ENCODE peak calls at places on chromosomes 7 and 10, in ten cellular contexts. C is progenitor cell of endocrine pancreas, A is astrocyte of the spinal cord, I is epithelial cell of proximal tubule, E is gastrocnemius medialis, G is GM13976, W is kidney, L is A549, P is Panc1, O is suprapubic skin. K is an unnamed sample.

GRCh38 chr10:131173484-131174210 is 137.9 kb downstream of the TCERG1L start:
- DNase-seq in C (peak; percentile 4), A (no peak), I (no peak), E (no peak), G (no peak), W (peak; percentile 40), L (no peak), P (no peak), O (peak; percentile 41), K (no peak)

GRCh38 chr10:33735463-33735862 is 401.0 kb upstream of the NRP1 start:
- DNase-seq in C (no peak), A (no peak), I (peak; percentile 46), E (no peak), G (no peak), W (no peak), L (no peak), P (no peak), O (no peak), K (no peak)

GRCh38 chr10:16988900-16989299 is 140.7 kb downstream of the CUBN start:
- DNase-seq in C (no peak), A (no peak), I (no peak), E (no peak), G (no peak), W (no peak), L (no peak), P (no peak), O (no peak), K (no peak)

GRCh38 chr10:27783660-27784059 is 38.0 kb upstream of the MKX start:
- DNase-seq in C (no peak), A (peak; percentile 61), I (peak; percentile 12), E (no peak), G (no peak), W (no peak), L (peak; percentile 3), P (no peak), O (no peak), K (no peak)

GRCh38 chr7:75534727-75535307 is 42.7 kb downstream of the SPDYE5 start:
- DNase-seq in C (no peak), A (peak; percentile 60), I (no peak), E (no peak), G (peak; percentile 80), W (no peak), L (no peak), P (peak; percentile 17), O (no peak), K (peak; percentile 78)

GRCh38 chr7:105677803-105678583 is 96.7 kb upstream of the EFCAB10 start:
- DNase-seq in C (no peak), A (no peak), I (no peak), E (no peak), G (no peak), W (no peak), L (no peak), P (no peak), O (no peak), K (peak; percentile 34)

GRCh38 chr10:110859947-110860376 is 11.8 kb upstream of the PDCD4 start:
- DNase-seq in C (no peak), A (peak; percentile 74), I (no peak), E (no peak), G (no peak), W (no peak), L (no peak), P (no peak), O (no peak), K (no peak)

GRCh38 chr10:30282226-30282625 is 66.9 kb downstream of the MTPAP start:
- DNase-seq in C (no peak), A (no peak), I (no peak), E (no peak), G (no peak), W (no peak), L (no peak), P (no peak), O (no peak), K (no peak)

GRCh38 chr7:138074121-138074520 is 2.1 kb upstream of the AKR1D1 start:
- DNase-seq in C (no peak), A (no peak), I (no peak), E (no peak), G (no peak), W (no peak), L (no peak), P (no peak), O (no peak), K (no peak)

GRCh38 chr7:35263396-35263795 is 9.5 kb upstream of the TBX20 start:
- DNase-seq in C (no peak), A (no peak), I (no peak), E (no peak), G (no peak), W (no peak), L (no peak), P (no peak), O (no peak), K (no peak)

GRCh38 chr10:52768114-52768532 is 4.5 kb downstream of the MBL2 start:
- DNase-seq in C (no peak), A (no peak), I (no peak), E (no peak), G (no peak), W (no peak), L (no peak), P (no peak), O (no peak), K (no peak)

GRCh38 chr10:25417611-25418010 is 242.8 kb downstream of the GPR158 start:
- DNase-seq in C (no peak), A (no peak), I (no peak), E (no peak), G (no peak), W (no peak), L (no peak), P (no peak), O (no peak), K (no peak)

GRCh38 chr7:33722383-33723096 is 182.8 kb upstream of the BMPER start:
- DNase-seq in C (peak; percentile 30), A (peak; percentile 44), I (no peak), E (peak; percentile 54), G (no peak), W (no peak), L (peak; percentile 73), P (no peak), O (no peak), K (no peak)

GRCh38 chr10:23099816-23100215 is 4.4 kb downstream of the MSRB2 start:
- DNase-seq in C (no peak), A (peak; percentile 26), I (no peak), E (no peak), G (no peak), W (no peak), L (no peak), P (no peak), O (no peak), K (no peak)

GRCh38 chr7:121288894-121289293 is 39.9 kb upstream of the WNT16 start:
- DNase-seq in C (no peak), A (peak; percentile 91), I (peak; percentile 56), E (no peak), G (no peak), W (no peak), L (no peak), P (no peak), O (no peak), K (no peak)

GRCh38 chr10:14250496-14250895 is 80.2 kb downstream of the FRMD4A start:
- DNase-seq in C (no peak), A (no peak), I (no peak), E (no peak), G (no peak), W (no peak), L (no peak), P (no peak), O (no peak), K (no peak)

GRCh38 chr7:33883566-33883965 is 21.8 kb upstream of the BMPER start:
- DNase-seq in C (no peak), A (no peak), I (no peak), E (no peak), G (no peak), W (no peak), L (no peak), P (no peak), O (no peak), K (no peak)

GRCh38 chr10:92387289-92387940 is 96.4 kb downstream of the MARCHF5 start:
- DNase-seq in C (peak; percentile 68), A (peak; percentile 58), I (no peak), E (no peak), G (peak; percentile 45), W (no peak), L (peak; percentile 55), P (no peak), O (no peak), K (peak; percentile 52)

DNA sequence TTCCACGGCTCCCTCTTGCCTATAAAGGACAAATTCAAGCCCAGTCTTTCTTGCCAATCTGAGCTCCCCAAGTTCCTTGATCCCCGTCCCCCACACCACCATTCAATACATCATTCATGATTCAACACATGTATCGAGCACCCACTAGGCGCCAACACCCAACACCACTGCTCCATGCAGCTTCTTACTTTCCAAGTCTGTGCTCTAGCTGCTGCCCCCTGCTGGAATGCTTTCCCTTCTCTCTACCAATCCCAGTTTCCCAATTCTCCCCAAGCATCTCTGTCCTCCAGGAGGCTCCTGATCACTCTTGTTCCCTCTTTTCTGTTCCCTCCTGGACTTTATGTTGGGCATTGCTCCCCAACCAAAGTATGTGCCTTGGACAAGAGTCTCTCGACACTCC is 172.6 kb downstream of the NEURL1 start:
- DNase-seq in C (no peak), A (no peak), I (no peak), E (no peak), G (no peak), W (no peak), L (peak; percentile 79), P (no peak), O (no peak), K (no peak)
- TF ChIP-seq CTCF in C (peak; percentile 39), A (peak; percentile 60), I (peak; percentile 74), E (peak; percentile 19), G (peak; percentile 9), W (peak; percentile 14), L (peak; percentile 35), P (no peak), O (peak; percentile 20), K (peak; percentile 34)

GRCh38 chr7:2843191-2843685 is 870 bp downstream of the GNA12 start:
- DNase-seq in C (no peak), A (no peak), I (no peak), E (no peak), G (no peak), W (no peak), L (no peak), P (no peak), O (no peak), K (no peak)
- TF ChIP-seq CTCF in C (no peak), A (no peak), I (no peak), E (no peak), G (no peak), W (no peak), L (no peak), P (no peak), O (no peak), K (no peak)

DNA sequence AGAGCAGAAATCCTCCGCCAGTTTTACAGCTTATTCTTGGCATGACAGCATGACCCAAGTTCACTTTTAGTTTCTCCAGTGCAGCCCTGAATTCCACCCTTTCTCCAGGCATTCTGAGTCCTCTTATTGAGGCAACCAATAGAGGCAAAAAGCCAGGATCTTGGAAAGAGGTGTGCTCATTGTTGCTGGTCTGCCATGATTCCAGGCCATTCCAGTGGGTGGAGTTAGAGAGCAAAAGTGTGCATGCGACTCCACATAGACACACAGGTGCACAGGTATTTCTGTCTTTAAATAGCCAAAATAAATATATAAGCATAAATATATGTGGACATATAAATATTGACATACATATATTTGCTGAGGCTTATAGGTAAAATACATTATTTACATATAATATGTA is 224.7 kb upstream of the ADARB2 start:
- DNase-seq in C (no peak), A (no peak), I (no peak), E (no peak), G (no peak), W (no peak), L (no peak), P (no peak), O (no peak), K (no peak)
- TF ChIP-seq CTCF in C (peak; percentile 32), A (no peak), I (peak; percentile 51), E (no peak), G (no peak), W (no peak), L (no peak), P (peak; percentile 21), O (no peak), K (peak; percentile 4)

GRCh38 chr10:111933937-111934336 is 249.6 kb downstream of the GPAM start:
- DNase-seq in C (no peak), A (no peak), I (no peak), E (no peak), G (no peak), W (no peak), L (no peak), P (no peak), O (no peak), K (no peak)
- TF ChIP-seq CTCF in C (peak; percentile 31), A (no peak), I (no peak), E (no peak), G (no peak), W (no peak), L (no peak), P (no peak), O (no peak), K (no peak)